ENCODE peak calls at places on chromosomes 3 and 15, in four cellular contexts. One of them, this sample, is unnamed.
A peak's percentile ranks its signal among the peaks of the same experiment; 100 is the strongest.

GRCh38 chr15:40047413-40048154 is 8.6 kb upstream of the SRP14 start:
- DNase-seq in HCT116: no peak
- DNase-seq in H1: no peak
- DNase-seq in K562: no peak
- DNase-seq in this sample: no peak

GRCh38 chr3:27632431-27633223 is 89.5 kb downstream of the EOMES start:
- DNase-seq in HCT116: no peak
- DNase-seq in K562: no peak
- DNase-seq in H1: peak; percentile 31
- DNase-seq in this sample: peak; percentile 64

GRCh38 chr3:124084398-124084881 is 92.5 kb upstream of the ROPN1 start:
- DNase-seq in H1: no peak
- DNase-seq in HCT116: no peak
- DNase-seq in K562: no peak
- DNase-seq in this sample: no peak

GRCh38 chr3:149487598-149488197 is 13.2 kb downstream of the TM4SF4 start:
- DNase-seq in H1: no peak
- DNase-seq in HCT116: peak; percentile 61
- DNase-seq in K562: peak; percentile 19
- DNase-seq in this sample: peak; percentile 81

GRCh38 chr3:54014067-54014466 is 108.3 kb upstream of the CACNA2D3 start:
- DNase-seq in HCT116: no peak
- DNase-seq in H1: no peak
- DNase-seq in K562: no peak
- DNase-seq in this sample: no peak

GRCh38 chr15:44836094-44836493 is 99.8 kb downstream of the TRIM69 start:
- DNase-seq in H1: no peak
- DNase-seq in K562: no peak
- DNase-seq in HCT116: no peak
- DNase-seq in this sample: no peak

GRCh38 chr3:4069796-4070195 is 233.4 kb upstream of the SETMAR start:
- DNase-seq in H1: no peak
- DNase-seq in K562: no peak
- DNase-seq in HCT116: no peak
- DNase-seq in this sample: no peak

GRCh38 chr3:8166013-8166412 is 335.6 kb upstream of the LMCD1 start:
- DNase-seq in K562: no peak
- DNase-seq in H1: no peak
- DNase-seq in HCT116: no peak
- DNase-seq in this sample: no peak

GRCh38 chr3:109187390-109187789 is 50.9 kb downstream of the C3orf85 start:
- DNase-seq in H1: no peak
- DNase-seq in K562: no peak
- DNase-seq in HCT116: no peak
- DNase-seq in this sample: peak; percentile 42

GRCh38 chr3:9703240-9703639 is 393 bp upstream of the CPNE9 start:
- DNase-seq in HCT116: no peak
- DNase-seq in K562: no peak
- DNase-seq in H1: no peak
- DNase-seq in this sample: no peak

GRCh38 chr15:23823508-23823907 is 136.4 kb upstream of the NDN start:
- DNase-seq in H1: peak; percentile 56
- DNase-seq in K562: peak; percentile 20
- DNase-seq in HCT116: no peak
- DNase-seq in this sample: peak; percentile 75
- TF ChIP-seq ATF3 in H1: no peak
- TF ChIP-seq ATF3 in K562: no peak
- TF ChIP-seq ATF3 in HCT116: no peak
- TF ChIP-seq ATF3 in this sample: no peak

DNA sequence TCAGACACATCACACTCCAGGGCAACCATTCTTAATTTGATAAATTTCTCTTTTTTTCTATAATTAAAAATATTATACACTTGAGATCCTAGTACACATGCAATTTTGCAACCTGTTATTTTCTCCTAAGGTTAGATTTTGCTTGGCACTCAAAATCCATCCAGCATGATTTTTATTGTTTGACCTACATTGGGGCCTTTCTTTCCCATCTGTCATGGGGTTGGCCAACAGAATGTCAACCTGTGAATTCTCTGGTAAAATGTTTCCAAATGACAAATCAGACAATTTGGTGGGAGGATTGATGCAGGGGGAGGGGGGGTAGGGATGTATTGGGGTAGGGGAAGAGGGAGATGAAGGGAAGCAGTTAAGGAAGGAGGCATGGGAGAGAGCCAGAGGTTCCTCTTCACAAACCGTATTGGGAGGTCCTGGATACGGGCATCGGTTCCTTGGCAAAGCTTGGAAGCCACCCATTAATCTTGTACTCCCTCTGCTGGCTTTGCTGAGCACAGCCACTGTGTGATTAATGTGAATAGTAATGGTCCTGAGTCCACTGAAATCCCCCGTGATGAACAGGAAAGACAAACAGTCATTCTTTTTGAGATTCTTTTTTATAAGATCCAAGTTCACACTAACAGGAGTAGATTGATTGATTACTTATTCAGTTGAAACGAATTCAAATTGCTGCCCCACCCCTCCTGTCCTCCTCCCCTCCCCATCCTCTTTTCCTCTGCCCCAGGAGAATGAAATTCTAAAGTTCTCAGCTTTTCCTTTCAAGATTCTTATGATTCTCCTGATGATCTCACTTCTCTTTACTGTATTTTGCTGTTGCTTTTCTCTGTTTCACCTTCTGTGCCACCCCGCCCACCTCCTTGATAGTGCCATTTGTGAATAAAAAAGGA is 82.2 kb upstream of the SLC25A26 start:
- DNase-seq in H1: peak; percentile 34
- DNase-seq in HCT116: peak; percentile 68
- DNase-seq in K562: peak; percentile 25
- DNase-seq in this sample: peak; percentile 68
- TF ChIP-seq SP1 in H1: no peak
- TF ChIP-seq SP1 in HCT116: no peak
- TF ChIP-seq SP1 in K562: no peak
- TF ChIP-seq SP1 in this sample: no peak

GRCh38 chr3:135849827-135850226 is 115.7 kb upstream of the PPP2R3A start:
- DNase-seq in HCT116: no peak
- DNase-seq in K562: no peak
- DNase-seq in H1: no peak
- DNase-seq in this sample: no peak
- TF ChIP-seq ATF3 in HCT116: no peak
- TF ChIP-seq ATF3 in K562: no peak
- TF ChIP-seq ATF3 in H1: no peak
- TF ChIP-seq ATF3 in this sample: no peak

DNA sequence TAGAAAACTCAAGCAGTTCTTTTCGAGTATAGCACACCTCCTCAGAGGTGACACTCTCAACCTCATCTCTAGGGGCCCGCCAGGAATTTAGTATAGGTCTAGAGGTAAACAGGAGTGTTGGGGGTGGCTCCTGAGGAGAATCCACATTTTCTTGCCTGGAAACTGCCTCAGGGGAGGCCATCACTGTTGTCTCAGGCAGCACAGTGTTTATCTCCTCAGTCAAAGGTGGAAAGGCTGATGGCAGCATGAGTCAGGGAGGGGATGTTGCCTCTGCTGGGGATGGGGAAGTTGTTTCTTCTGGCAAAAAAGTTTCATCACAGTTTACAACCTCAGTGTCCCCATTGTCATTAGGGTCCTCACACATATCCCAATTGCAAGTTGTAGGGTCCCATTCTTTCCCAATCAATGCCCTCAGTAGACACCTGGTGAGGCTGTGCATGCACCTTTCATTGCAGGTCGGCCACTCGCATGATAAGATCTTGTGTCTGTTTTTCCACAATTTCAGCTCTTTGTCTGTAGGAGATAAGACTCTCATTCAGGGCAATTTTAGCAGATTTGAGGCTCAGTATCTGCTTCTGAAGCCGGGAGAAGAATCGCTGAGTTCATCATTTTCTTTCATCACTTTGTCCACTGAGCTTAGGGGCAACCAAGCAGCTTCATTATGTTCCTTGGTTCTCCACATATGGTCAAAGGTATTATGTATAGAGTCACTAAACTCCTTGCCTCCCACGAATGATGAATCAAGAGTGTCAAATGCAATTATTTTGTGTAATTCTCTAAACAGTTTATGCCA is 25.8 kb downstream of the NAALADL2 start:
- DNase-seq in H1: no peak
- DNase-seq in K562: no peak
- DNase-seq in HCT116: no peak
- DNase-seq in this sample: no peak
- TF ChIP-seq SP1 in H1: no peak
- TF ChIP-seq SP1 in K562: no peak
- TF ChIP-seq SP1 in HCT116: no peak
- TF ChIP-seq SP1 in this sample: no peak

DNA sequence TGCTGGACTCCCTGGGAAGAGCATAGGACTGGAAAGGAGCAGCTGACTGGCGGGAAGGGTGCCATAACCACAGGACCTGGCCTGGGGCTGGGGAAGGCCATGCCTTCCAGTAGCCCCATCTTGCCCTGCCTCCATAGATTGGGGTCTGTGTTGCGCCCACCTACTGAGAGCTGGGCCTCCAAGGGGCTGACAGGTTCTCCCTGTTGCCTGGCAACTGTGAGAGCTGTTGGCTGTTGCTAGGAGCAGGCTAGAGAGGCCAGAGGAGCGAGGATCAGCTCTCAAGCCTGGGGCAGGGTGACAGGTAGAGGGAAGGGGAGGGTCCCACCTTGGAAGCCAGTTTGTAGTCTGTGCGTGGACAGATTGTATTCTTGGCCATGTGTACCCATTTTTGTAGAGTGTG is 2.8 kb upstream of the GNAI2 start:
- DNase-seq in HCT116: no peak
- DNase-seq in K562: no peak
- DNase-seq in H1: no peak
- DNase-seq in this sample: no peak
- TF ChIP-seq ATF3 in HCT116: no peak
- TF ChIP-seq ATF3 in K562: no peak
- TF ChIP-seq ATF3 in H1: no peak
- TF ChIP-seq ATF3 in this sample: no peak

DNA sequence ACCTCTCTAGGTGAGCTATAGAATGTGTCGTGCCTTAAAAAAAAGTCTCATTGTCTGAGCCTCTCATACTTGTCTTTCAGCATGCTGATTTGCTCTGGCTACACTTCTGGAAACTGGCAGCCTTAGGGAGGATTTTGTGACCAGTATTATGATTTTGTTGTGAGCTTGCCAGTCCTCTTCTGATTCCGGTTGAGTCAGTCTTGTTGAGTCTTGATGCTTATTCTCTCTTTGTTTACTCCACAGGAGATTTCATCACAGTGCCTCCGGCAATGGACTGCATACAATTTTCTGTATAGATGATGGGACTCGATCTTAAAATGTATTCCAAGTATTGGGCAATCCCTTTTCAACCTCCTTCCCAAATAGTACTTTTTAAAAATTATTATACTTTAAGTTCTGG is 234.8 kb upstream of the KBTBD8 start:
- DNase-seq in HCT116: no peak
- DNase-seq in H1: no peak
- DNase-seq in K562: no peak
- DNase-seq in this sample: no peak
- TF ChIP-seq SP1 in HCT116: no peak
- TF ChIP-seq SP1 in H1: no peak
- TF ChIP-seq SP1 in K562: no peak
- TF ChIP-seq SP1 in this sample: no peak

DNA sequence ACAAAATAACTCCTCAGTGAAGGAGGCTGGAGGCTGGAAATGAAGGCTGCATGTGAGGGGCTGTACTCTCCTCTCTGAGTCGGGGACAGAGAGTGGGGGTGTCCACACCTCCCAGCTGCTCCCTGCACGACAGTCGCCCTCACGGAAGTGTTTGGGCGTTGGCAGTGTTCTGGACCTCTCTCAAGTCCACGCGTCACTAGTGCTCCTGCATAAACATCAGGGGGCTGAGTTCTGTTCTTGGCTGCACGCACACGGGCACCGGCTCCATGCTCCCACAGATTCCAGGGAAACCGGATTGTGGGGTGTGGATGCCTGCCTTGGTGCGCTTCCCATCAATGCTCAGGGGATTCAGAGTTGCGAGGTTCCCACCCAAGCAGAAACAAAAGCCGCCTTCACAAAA is 7.4 kb downstream of the RASGRF1 start:
- DNase-seq in H1: no peak
- DNase-seq in K562: no peak
- DNase-seq in HCT116: no peak
- DNase-seq in this sample: no peak
- TF ChIP-seq ATF3 in H1: no peak
- TF ChIP-seq ATF3 in K562: no peak
- TF ChIP-seq ATF3 in HCT116: no peak
- TF ChIP-seq ATF3 in this sample: no peak

GRCh38 chr3:152524198-152525140 is 255.7 kb downstream of the MBNL1 start:
- DNase-seq in H1: no peak
- DNase-seq in HCT116: peak; percentile 33
- DNase-seq in K562: peak; percentile 14
- DNase-seq in this sample: no peak
- TF ChIP-seq SP1 in H1: no peak
- TF ChIP-seq SP1 in HCT116: no peak
- TF ChIP-seq SP1 in K562: no peak
- TF ChIP-seq SP1 in this sample: no peak

DNA sequence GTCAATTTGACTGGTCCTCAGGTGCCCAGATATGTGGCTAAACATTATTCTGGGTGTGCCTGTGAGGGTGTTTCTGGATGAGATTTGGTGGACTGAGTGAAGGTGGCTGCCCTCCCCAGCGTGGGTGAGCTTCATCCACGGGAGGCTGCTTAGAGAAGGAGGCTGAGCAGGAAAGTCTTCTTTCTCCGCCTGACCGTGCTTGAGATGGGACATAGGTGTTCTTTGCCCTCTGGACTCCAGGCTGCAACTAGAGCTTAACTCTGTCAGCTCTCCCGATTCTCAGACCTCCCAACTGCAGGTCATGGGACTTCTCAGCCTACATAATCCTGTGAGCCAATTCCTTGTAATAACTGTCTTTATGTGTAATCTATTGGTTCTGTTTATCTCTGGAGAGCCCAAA is 34.0 kb downstream of the RAB7A start:
- DNase-seq in H1: no peak
- DNase-seq in K562: no peak
- DNase-seq in HCT116: no peak
- DNase-seq in this sample: no peak
- TF ChIP-seq ATF3 in H1: no peak
- TF ChIP-seq ATF3 in K562: no peak
- TF ChIP-seq ATF3 in HCT116: no peak
- TF ChIP-seq ATF3 in this sample: no peak

This sample was measured in WTC11.